ENCODE peak calls at places on chromosomes 5 and 9, in nine cellular contexts. Z is GM23248; E is tibial nerve; J is right cardiac atrium; A is brain microvascular endothelial cell; S is CD8-positive, alpha-beta memory T cell; T is CD4-positive, alpha-beta T cell; R is CD4-positive, CD25-positive, alpha-beta regulatory T cell; X is ascending aorta. G is an unnamed sample.

GRCh38 chr5:67998709-67999251 is 216.8 kb upstream of the PIK3R1 start:
- DNase-seq in A (peak), R (no peak), J (peak), E (no peak), Z (peak), S (no peak), T (no peak), X (peak), G (peak)

GRCh38 chr9:73753171-73753570 is 601.5 kb downstream of the ANXA1 start:
- DNase-seq in E (no peak), A (no peak), J (no peak), S (no peak), X (no peak), R (no peak), T (no peak), Z (no peak), G (no peak)

GRCh38 chr9:72464819-72465218 is 56.6 kb upstream of the TMC1 start:
- DNase-seq in S (no peak), Z (peak), J (no peak), A (no peak), X (no peak), T (no peak), R (no peak), E (no peak), G (no peak)

GRCh38 chr9:89635007-89635742 is 30.4 kb downstream of the GADD45G start:
- DNase-seq in E (no peak), A (peak), T (no peak), X (no peak), S (no peak), R (no peak), Z (peak), J (no peak), G (no peak)

GRCh38 chr5:132000677-132001453 is 10.6 kb downstream of the ACSL6 start:
- DNase-seq in Z (no peak), T (peak), R (no peak), J (no peak), X (no peak), S (peak), A (no peak), E (no peak), G (no peak)

GRCh38 chr9:134487066-134487710 is 154.4 kb upstream of the COL5A1 start:
- DNase-seq in J (no peak), Z (no peak), E (peak), A (no peak), T (no peak), R (no peak), S (no peak), X (no peak), G (peak)

GRCh38 chr9:107539427-107540154 is 50.0 kb upstream of the KLF4 start:
- DNase-seq in Z (peak), R (no peak), A (no peak), E (peak), X (no peak), S (no peak), T (no peak), J (no peak), G (peak)

GRCh38 chr5:40367260-40367659 is 312.5 kb upstream of the PTGER4 start:
- DNase-seq in Z (no peak), E (no peak), R (no peak), A (peak), T (no peak), J (no peak), X (no peak), S (no peak), G (no peak)

GRCh38 chr5:9198399-9198798 is 347.5 kb downstream of the SEMA5A start:
- DNase-seq in S (no peak), Z (peak), E (no peak), T (no peak), X (no peak), A (peak), R (no peak), J (no peak), G (no peak)

GRCh38 chr5:61332369-61332745 is 299 bp downstream of the ZSWIM6 start:
- DNase-seq in J (peak), A (no peak), T (peak), E (no peak), X (no peak), R (peak), Z (peak), S (peak), G (peak)

GRCh38 chr5:68505917-68506860 is 290.6 kb downstream of the PIK3R1 start:
- DNase-seq in S (no peak), Z (peak), X (no peak), J (no peak), R (no peak), T (no peak), A (peak), E (no peak), G (no peak)

GRCh38 chr5:35001842-35002241 is 45.9 kb downstream of the AGXT2 start:
- DNase-seq in X (no peak), R (no peak), E (no peak), A (no peak), J (no peak), T (no peak), S (no peak), Z (no peak), G (no peak)

GRCh38 chr9:126702501-126703329 is 89.0 kb downstream of the LMX1B start:
- DNase-seq in J (peak), E (no peak), X (no peak), R (no peak), Z (peak), T (peak), A (no peak), S (peak), G (no peak)

GRCh38 chr9:111316796-111317195 is 13.2 kb downstream of the OR2K2 start:
- DNase-seq in A (no peak), J (no peak), S (no peak), T (no peak), E (no peak), R (no peak), X (no peak), Z (peak), G (no peak)

GRCh38 chr9:95497772-95498171 is 19.0 kb downstream of the PTCH1 start:
- DNase-seq in X (no peak), T (no peak), S (no peak), E (no peak), Z (peak), R (no peak), J (no peak), A (no peak), G (no peak)

GRCh38 chr5:107577551-107577950 is 93.2 kb downstream of the EFNA5 start:
- DNase-seq in T (no peak), X (no peak), J (no peak), R (no peak), Z (no peak), S (no peak), E (no peak), A (no peak), G (no peak)

GRCh38 chr5:122419195-122419894 is 107.3 kb downstream of the SNCAIP start:
- DNase-seq in R (no peak), E (no peak), X (no peak), S (no peak), A (no peak), J (no peak), Z (no peak), T (no peak), G (no peak)

GRCh38 chr5:41368158-41368557 is 142.2 kb downstream of the PLCXD3 start:
- DNase-seq in A (no peak), S (no peak), T (no peak), J (no peak), E (no peak), R (no peak), Z (peak), X (no peak), G (no peak)

DNA sequence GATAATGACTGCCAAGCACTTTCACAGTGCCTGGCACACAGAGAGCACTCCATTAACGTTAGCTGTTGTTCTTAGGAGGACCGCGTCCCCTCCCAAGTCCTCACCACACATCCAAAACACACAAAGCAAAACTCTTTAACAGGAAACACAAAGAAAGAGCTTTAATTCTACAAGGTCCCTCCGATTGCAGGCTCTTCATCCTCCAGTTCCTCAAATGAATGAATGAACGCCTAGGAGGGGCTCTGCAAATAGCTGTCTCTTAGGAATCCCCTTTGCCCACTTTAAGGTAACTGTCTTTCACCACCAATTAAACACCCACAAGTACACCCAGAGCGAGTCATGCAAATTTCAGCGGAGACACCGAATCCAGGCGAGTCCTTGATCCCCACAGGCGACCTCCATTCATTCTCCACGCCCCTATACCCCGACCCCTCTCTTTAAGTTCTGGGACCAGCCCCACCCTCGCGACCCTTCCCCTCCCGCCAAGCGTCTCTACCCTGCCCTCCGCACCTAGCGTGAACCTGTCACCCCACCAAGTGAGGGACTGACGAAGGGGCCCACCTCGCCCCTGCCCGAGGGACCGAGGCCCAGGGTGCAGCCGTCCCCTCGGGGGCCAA is 631 bp downstream of the TSC1 start:
- DNase-seq in T (no peak), J (peak), E (no peak), A (no peak), R (peak), X (no peak), Z (peak), S (no peak), G (no peak)
- H3K27ac ChIP-seq in T (peak), J (peak), E (peak), A (peak), R (peak), X (peak), Z (peak), S (peak), G (peak)

DNA sequence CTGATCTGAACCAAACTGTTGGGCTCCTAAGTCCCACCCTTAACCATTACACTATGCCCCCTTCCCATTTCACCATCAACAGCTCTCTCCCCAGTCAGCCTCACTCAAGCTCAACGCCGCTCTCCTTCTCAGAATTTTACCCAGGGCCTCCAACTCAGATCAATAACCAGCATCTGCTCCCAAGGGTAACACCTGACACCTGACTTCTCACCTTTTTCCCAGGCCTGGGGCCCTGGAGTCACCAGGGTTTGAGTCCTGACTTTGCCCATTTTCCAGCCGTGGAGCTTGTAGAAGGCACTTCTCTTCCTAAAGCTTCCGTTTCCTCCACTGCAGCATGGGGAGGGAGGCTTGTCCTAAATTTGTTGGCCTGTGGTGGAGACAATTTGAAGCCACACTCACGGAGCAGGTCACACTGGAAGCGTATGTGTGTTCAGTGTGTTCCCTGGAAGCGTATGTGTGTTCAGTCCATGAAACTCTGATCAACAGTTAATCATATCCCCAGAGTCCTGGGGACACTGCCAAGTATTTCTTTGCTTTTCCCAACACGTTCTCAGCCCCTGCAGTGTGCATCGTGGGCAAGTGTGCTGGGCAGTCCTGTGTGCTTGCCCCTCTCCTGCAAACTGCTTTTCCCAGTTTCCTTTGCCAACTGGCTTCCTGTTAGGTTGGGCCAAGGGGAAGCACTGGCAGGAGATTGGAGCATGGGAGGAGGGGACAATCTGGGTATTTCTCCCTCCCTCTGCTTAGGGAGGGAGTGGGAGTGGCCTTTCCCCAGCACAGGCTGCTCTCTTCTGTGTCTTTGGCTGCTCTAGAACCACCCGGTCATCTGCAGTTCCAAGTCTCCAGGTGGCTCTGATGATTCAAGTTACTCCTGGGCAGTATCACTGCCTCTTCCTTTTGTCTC is 36.9 kb upstream of the NEK6 start:
- DNase-seq in Z (peak), S (no peak), R (no peak), A (peak), T (no peak), J (no peak), X (no peak), E (no peak), G (no peak)
- H3K27ac ChIP-seq in Z (no peak), S (no peak), R (no peak), A (no peak), T (no peak), J (peak), X (no peak), E (peak), G (peak)

GRCh38 chr5:178590924-178591423 is 781 bp upstream of the COL23A1 start:
- DNase-seq in T (no peak), Z (peak), S (no peak), A (no peak), R (no peak), E (no peak), J (no peak), X (no peak), G (no peak)

GRCh38 chr5:178589180-178590140 is 733 bp downstream of the COL23A1 start:
- DNase-seq in S (no peak), X (no peak), T (no peak), Z (peak), J (peak), A (no peak), R (no peak), E (no peak), G (peak)

GRCh38 chr5:178587793-178588611 is 2.2 kb downstream of the COL23A1 start:
- DNase-seq in X (no peak), T (no peak), A (no peak), E (no peak), S (no peak), Z (no peak), J (no peak), R (no peak), G (no peak)

GRCh38 chr5:178588769-178589168 is 1.4 kb downstream of the COL23A1 start:
- DNase-seq in A (no peak), X (no peak), T (no peak), S (no peak), Z (no peak), J (no peak), E (no peak), R (no peak), G (no peak)

GRCh38 chr5:178590141-178590923 is at the start of gene COL23A1:
- DNase-seq in X (no peak), E (no peak), R (peak), A (peak), J (peak), Z (peak), S (peak), T (peak), G (peak)
- H3K27ac ChIP-seq in X (peak), E (no peak), R (no peak), A (no peak), J (no peak), Z (no peak), S (no peak), T (no peak), G (peak)

DNA sequence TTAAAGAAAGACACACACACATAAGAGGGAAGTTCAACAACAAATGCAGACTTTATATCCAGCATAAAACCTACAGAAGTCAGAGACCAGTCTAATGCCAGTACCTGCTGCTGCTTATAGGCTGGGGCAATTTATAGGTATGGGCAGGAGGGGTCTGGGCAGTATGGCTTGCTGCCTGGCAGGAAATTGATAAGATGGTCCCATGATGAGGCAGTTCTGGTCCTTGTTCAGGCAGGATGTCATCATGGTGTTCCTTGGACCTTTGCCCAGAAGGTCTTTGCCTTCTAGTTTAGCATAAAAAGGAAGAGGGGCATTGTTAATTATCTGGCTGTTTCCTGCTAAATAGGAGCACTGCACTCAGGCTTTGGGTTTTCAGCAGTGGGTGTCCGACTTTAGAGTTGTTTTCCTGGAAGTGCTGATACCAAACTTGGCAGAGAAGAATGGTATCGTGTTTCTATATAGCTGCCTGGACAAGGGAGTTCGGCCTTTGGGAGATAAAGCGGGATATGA is 10.4 kb upstream of the PDCD1LG2 start:
- DNase-seq in T (no peak), X (no peak), Z (peak), J (no peak), E (no peak), S (no peak), R (no peak), A (peak), G (no peak)
- H3K27ac ChIP-seq in T (no peak), X (no peak), Z (no peak), J (peak), E (no peak), S (no peak), R (no peak), A (no peak), G (peak)

GRCh38 chr5:117333011-117333410 is 758.4 kb upstream of the SEMA6A start:
- DNase-seq in S (no peak), J (no peak), A (no peak), R (no peak), X (no peak), E (no peak), Z (no peak), T (no peak), G (no peak)

GRCh38 chr5:117336208-117336607 is 761.6 kb upstream of the SEMA6A start:
- DNase-seq in T (no peak), A (no peak), E (no peak), S (no peak), J (no peak), R (no peak), X (no peak), Z (no peak), G (no peak)

GRCh38 chr5:117332341-117332740 is 757.7 kb upstream of the SEMA6A start:
- DNase-seq in J (no peak), R (no peak), S (no peak), A (no peak), X (no peak), E (no peak), Z (no peak), T (no peak), G (no peak)

GRCh38 chr5:117337064-117337749 is 762.6 kb upstream of the SEMA6A start:
- DNase-seq in E (no peak), J (no peak), R (no peak), T (no peak), X (no peak), S (no peak), A (no peak), Z (no peak), G (no peak)
- H3K27ac ChIP-seq in E (no peak), J (no peak), R (no peak), T (no peak), X (no peak), S (no peak), A (no peak), Z (no peak), G (no peak)

GRCh38 chr5:74636552-74636951 is 4.0 kb downstream of the ENC1 start:
- DNase-seq in Z (no peak), J (no peak), A (no peak), T (no peak), S (no peak), R (no peak), X (no peak), E (no peak), G (no peak)
- H3K27ac ChIP-seq in Z (no peak), J (no peak), A (no peak), T (no peak), S (no peak), R (no peak), X (no peak), E (no peak), G (no peak)

DNA sequence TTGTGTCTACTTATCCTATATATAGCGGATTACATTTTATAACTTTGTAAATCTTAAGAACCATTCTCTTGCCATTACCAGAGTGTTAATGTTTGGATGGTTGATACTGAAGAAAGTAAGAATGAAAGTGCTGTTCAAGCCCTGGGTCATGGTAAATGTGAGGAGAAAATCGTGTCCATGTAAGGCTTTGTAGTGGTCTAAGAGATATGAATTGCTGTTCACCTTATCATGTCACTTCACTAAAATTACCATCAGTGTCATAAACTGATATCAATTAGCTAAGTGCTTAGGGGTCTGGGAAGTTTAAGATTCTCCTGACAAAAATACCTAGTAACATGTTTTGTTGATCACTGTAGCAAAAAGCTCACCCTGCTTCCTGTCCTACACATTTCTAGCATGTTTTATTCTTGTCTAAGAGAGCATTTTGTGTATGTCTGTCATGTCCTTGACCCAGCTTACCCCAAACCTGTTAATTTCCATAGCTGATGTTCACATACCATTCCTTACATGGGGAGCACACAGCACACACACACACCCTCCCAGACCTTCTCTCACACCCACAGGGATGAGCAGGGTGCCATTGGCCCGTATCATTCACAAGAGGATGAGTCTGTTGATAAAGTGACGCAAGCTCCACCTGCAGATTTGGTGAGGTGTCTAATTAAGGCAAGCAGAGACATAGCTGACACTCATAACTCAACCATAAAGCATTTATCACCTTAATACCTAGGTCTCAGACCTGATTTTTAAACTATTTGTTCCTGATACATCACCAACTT is 125.1 kb upstream of the PAM start:
- DNase-seq in T (no peak), E (no peak), J (no peak), R (no peak), S (no peak), X (no peak), A (no peak), Z (no peak), G (no peak)
- H3K27ac ChIP-seq in T (no peak), E (no peak), J (peak), R (no peak), S (no peak), X (no peak), A (no peak), Z (no peak), G (peak)

GRCh38 chr5:151739395-151739794 is 19.0 kb downstream of the ATOX1 start:
- DNase-seq in T (no peak), S (no peak), X (no peak), R (no peak), A (no peak), E (no peak), Z (peak), J (no peak), G (no peak)
- H3K27ac ChIP-seq in T (no peak), S (no peak), X (peak), R (no peak), A (peak), E (peak), Z (peak), J (peak), G (peak)

G was measured in left ventricle myocardium inferior.